ENCODE peak calls at places on chromosome 4, in five cellular contexts. E is prostate gland, Q is psoas muscle, M is right cardiac atrium, N is testis. S is an unnamed sample.

GRCh38 chr4:133493776-133494175 is 344.7 kb downstream of the PCDH10 start:
- DNase-seq in M (no peak), N (no peak), Q (no peak), E (no peak), S (no peak)

GRCh38 chr4:38560763-38561558 is 103.0 kb upstream of the KLF3 start:
- DNase-seq in Q (no peak), E (no peak), N (no peak), M (no peak), S (no peak)

GRCh38 chr4:143281507-143282169 is 55.0 kb upstream of the GAB1 start:
- DNase-seq in N (no peak), Q (no peak), E (no peak), M (no peak), S (no peak)

GRCh38 chr4:24382381-24382780 is 202.0 kb downstream of the DHX15 start:
- DNase-seq in E (no peak), N (no peak), Q (no peak), M (no peak), S (no peak)

GRCh38 chr4:71501992-71502391 is 163.2 kb downstream of the SLC4A4 start:
- DNase-seq in Q (no peak), E (no peak), M (peak), N (no peak), S (no peak)

GRCh38 chr4:174749091-174749490 is 80.0 kb downstream of the GLRA3 start:
- DNase-seq in N (no peak), Q (no peak), E (no peak), M (no peak), S (no peak)

GRCh38 chr4:74319506-74319905 is 11.2 kb downstream of the EPGN start:
- DNase-seq in M (no peak), E (no peak), Q (no peak), N (no peak), S (no peak)

GRCh38 chr4:23036503-23036902 is 343.8 kb downstream of the GBA3 start:
- DNase-seq in Q (no peak), E (no peak), N (no peak), M (no peak), S (no peak)

GRCh38 chr4:108465886-108466491 is 154.4 kb upstream of the RPL34 start:
- DNase-seq in Q (no peak), N (no peak), M (no peak), E (no peak), S (no peak)

GRCh38 chr4:180152831-180153230 is 2090.4 kb upstream of the TENM3 start:
- DNase-seq in Q (no peak), M (no peak), N (no peak), E (no peak), S (no peak)

GRCh38 chr4:180156684-180157083 is 2086.5 kb upstream of the TENM3 start:
- DNase-seq in M (no peak), N (no peak), Q (no peak), E (no peak), S (no peak)

GRCh38 chr4:180150818-180151217 is 2092.4 kb upstream of the TENM3 start:
- DNase-seq in E (no peak), N (no peak), M (no peak), Q (no peak), S (no peak)

GRCh38 chr4:180148737-180149136 is 2094.5 kb upstream of the TENM3 start:
- DNase-seq in E (no peak), Q (no peak), M (no peak), N (no peak), S (no peak)

GRCh38 chr4:180153587-180153986 is 2089.6 kb upstream of the TENM3 start:
- DNase-seq in N (no peak), E (no peak), M (no peak), Q (no peak), S (no peak)
- H3K27ac ChIP-seq in N (no peak), E (no peak), M (no peak), Q (no peak), S (no peak)

GRCh38 chr4:140648716-140649115 is 80.0 kb upstream of the UCP1 start:
- DNase-seq in E (no peak), M (no peak), Q (no peak), N (no peak), S (no peak)
- H3K27ac ChIP-seq in E (no peak), M (no peak), Q (no peak), N (no peak), S (no peak)

GRCh38 chr4:119736559-119736958 is 108.0 kb upstream of the PDE5A start:
- DNase-seq in E (no peak), M (no peak), N (no peak), Q (no peak), S (no peak)

GRCh38 chr4:119733431-119733830 is 104.8 kb upstream of the PDE5A start:
- DNase-seq in M (no peak), E (no peak), Q (no peak), N (no peak), S (no peak)

GRCh38 chr4:119731778-119732177 is 103.2 kb upstream of the PDE5A start:
- DNase-seq in E (no peak), Q (no peak), N (no peak), M (no peak), S (no peak)

GRCh38 chr4:119738901-119739300 is 110.3 kb upstream of the PDE5A start:
- DNase-seq in E (no peak), N (no peak), Q (no peak), M (no peak), S (no peak)

DNA sequence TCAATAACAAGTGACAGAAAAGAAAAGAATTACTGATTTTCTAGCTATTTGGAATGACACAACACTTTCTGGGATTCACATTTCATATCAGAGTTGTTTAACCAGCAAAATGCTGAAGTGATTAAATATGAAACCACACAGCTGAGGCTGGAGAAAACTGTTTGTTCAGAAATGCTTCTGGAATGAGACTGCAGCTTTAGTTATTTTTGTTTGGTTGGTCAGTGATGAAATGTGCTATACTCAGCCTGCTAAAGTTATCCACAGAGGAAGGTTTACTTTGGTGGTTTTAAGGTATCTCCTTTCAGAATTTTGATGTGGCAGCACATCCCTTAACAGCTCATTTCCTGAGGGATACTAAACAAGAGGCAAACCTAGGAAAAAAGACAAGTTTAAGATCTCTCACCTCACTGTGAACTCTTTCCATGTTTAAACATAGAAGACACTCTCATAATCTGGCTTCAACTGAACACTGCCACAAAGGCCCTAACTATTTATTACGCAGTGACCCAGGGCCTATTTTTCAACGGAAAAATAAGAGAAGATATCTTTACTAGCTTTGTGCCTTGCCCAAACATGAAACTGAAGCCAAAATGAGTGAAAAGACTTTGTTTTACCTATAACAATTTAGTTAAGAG is 106.6 kb upstream of the PDE5A start:
- DNase-seq in Q (no peak), N (no peak), E (no peak), M (no peak), S (no peak)
- H3K27ac ChIP-seq in Q (peak), N (peak), E (peak), M (no peak), S (no peak)

GRCh38 chr4:141132689-141133145 is 552 bp downstream of the RNF150 start:
- DNase-seq in M (peak), E (peak), N (peak), Q (peak), S (peak)

GRCh38 chr4:141134051-141134450 is 782 bp upstream of the RNF150 start:
- DNase-seq in N (no peak), M (no peak), Q (no peak), E (no peak), S (no peak)

GRCh38 chr4:141130947-141131545 is 2.2 kb downstream of the RNF150 start:
- DNase-seq in M (no peak), N (no peak), E (no peak), Q (no peak), S (no peak)

GRCh38 chr4:141133146-141134006 is at the start of gene RNF150:
- DNase-seq in Q (peak), M (peak), E (peak), N (peak), S (peak)

DNA sequence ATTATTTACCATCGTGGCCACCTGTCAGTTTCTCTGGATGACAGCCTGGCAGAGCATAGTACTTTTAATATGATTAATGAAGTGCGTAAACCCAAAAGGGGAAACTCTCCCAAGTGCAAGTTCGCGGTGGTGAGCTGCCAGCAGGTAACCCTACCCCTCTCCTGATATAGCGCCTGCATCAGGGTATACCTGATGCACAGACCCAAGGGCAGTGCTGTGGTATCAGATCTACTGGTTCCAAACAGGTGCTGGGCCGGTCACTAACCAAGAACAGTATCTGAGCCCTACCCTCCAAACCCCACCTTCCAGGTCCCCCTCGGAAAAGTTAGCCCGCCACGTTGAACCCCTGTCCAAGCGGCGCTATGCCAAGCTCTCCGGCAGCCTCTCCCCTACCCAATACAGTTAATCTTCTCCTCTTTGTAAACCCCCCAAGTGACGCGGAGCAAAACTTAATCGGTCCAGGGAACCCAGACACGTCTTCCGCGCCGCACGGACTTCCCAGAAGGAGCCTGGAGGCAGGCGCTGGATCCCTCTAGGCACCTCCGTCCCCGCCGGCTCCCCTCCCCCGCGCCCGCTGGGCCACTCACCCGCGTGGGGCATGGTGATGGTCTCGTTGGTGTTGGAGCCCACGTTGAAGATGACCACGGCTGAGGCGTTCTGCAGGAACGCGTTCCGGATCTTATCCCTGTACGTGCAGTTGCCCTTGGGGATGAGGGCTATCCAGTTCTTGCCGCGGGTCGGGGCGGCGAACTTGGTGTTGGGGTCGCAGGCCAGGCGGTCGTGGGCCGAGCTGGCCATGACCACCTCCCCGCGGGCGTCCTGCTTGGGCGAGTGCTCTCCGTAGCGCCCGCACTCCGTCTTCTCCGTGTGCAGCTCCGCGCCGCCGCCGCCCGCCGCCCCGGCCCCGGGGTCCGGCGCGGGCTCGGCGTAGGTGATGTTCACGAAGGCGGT is 1.3 kb downstream of the RNF150 start:
- DNase-seq in M (peak), N (peak), Q (peak), E (peak), S (peak)
- H3K27ac ChIP-seq in M (peak), N (peak), Q (peak), E (peak), S (no peak)

GRCh38 chr4:147825451-147826287 is 93.8 kb downstream of the ARHGAP10 start:
- DNase-seq in Q (peak), E (no peak), N (peak), M (peak), S (peak)
- H3K27ac ChIP-seq in Q (peak), E (peak), N (peak), M (peak), S (peak)

GRCh38 chr4:2800691-2801596 is 8.1 kb downstream of the SH3BP2 start:
- DNase-seq in N (peak), E (no peak), M (peak), Q (peak), S (peak)
- H3K27ac ChIP-seq in N (peak), E (peak), M (peak), Q (peak), S (peak)

GRCh38 chr4:140256335-140256734 is 102.4 kb upstream of the MAML3 start:
- DNase-seq in Q (no peak), E (no peak), M (no peak), N (no peak), S (no peak)

GRCh38 chr4:140255919-140256318 is 101.9 kb upstream of the MAML3 start:
- DNase-seq in M (no peak), Q (no peak), N (no peak), E (no peak), S (no peak)

GRCh38 chr4:140253556-140254027 is 99.6 kb upstream of the MAML3 start:
- DNase-seq in N (no peak), Q (no peak), E (no peak), M (no peak), S (no peak)

GRCh38 chr4:140255467-140255866 is 101.5 kb upstream of the MAML3 start:
- DNase-seq in E (no peak), Q (no peak), N (no peak), M (no peak), S (no peak)

DNA sequence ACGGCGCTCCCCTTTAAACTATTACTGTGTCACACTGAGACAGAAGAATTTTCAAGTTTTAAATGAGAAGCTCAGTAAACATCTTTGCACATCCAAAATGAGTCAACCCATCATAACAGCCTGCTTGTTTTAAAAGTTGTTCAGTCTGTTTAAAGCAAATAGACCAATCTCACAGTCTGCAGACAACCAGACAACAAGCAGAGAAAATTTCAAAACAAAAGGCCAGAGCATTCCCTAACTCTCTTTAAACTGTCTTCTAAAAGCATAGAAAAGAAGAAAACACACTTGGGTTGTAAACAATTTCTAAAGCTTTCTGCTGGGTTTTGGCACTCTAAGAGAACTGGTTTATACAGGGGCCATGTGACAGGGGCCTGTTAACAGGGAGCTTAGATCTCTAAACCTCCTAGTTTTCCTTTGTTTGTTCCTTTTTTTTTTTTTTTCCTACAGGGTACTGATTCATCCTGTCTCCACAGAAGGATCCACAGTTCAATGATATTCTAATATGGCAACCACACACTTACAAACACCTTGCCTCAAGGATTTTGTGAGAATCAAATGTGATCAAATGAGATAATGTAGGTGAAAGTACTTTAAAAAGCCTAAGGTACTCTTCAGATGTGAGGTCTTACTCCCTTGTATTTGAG is 100.8 kb upstream of the MAML3 start:
- DNase-seq in M (no peak), E (peak), N (no peak), Q (no peak), S (no peak)
- H3K27ac ChIP-seq in M (no peak), E (peak), N (no peak), Q (no peak), S (no peak)

GRCh38 chr4:13977755-13978154 is 350.2 kb upstream of the BOD1L1 start:
- DNase-seq in M (no peak), Q (no peak), N (no peak), E (no peak), S (no peak)
- H3K27ac ChIP-seq in M (no peak), Q (no peak), N (no peak), E (no peak), S (no peak)

S was measured in body of pancreas.